ENCODE peak calls at places on chromosome 3, in eight cellular contexts. One of them, this sample, is unnamed.

GRCh38 chr3:71050133-71050520 is 533.4 kb downstream of the FOXP1 start:
- DNase-seq in fibroblast of villous mesenchyme: peak
- DNase-seq in psoas muscle: no peak
- DNase-seq in putamen: no peak
- DNase-seq in heart left ventricle: no peak
- DNase-seq in H4: no peak
- DNase-seq in HFF-Myc: no peak
- DNase-seq in activated gamma-delta T cell treated with Interleukin-2 at 50 U/mL for 16 hours: no peak
- DNase-seq in this sample: no peak

GRCh38 chr3:84692261-84692660 is 266.5 kb upstream of the CADM2 start:
- DNase-seq in HFF-Myc: no peak
- DNase-seq in H4: no peak
- DNase-seq in psoas muscle: no peak
- DNase-seq in fibroblast of villous mesenchyme: no peak
- DNase-seq in heart left ventricle: no peak
- DNase-seq in activated gamma-delta T cell treated with Interleukin-2 at 50 U/mL for 16 hours: no peak
- DNase-seq in putamen: no peak
- DNase-seq in this sample: no peak

GRCh38 chr3:32850226-32850625 is 32.4 kb downstream of the TRIM71 start:
- DNase-seq in fibroblast of villous mesenchyme: no peak
- DNase-seq in H4: no peak
- DNase-seq in psoas muscle: no peak
- DNase-seq in HFF-Myc: no peak
- DNase-seq in activated gamma-delta T cell treated with Interleukin-2 at 50 U/mL for 16 hours: no peak
- DNase-seq in putamen: no peak
- DNase-seq in heart left ventricle: no peak
- DNase-seq in this sample: no peak

GRCh38 chr3:197407053-197407452 is 108.6 kb upstream of the DLG1 start:
- DNase-seq in psoas muscle: no peak
- DNase-seq in HFF-Myc: no peak
- DNase-seq in H4: no peak
- DNase-seq in fibroblast of villous mesenchyme: no peak
- DNase-seq in heart left ventricle: no peak
- DNase-seq in putamen: no peak
- DNase-seq in activated gamma-delta T cell treated with Interleukin-2 at 50 U/mL for 16 hours: no peak
- DNase-seq in this sample: no peak

GRCh38 chr3:33061782-33062181 is 35.2 kb downstream of the GLB1 start:
- DNase-seq in activated gamma-delta T cell treated with Interleukin-2 at 50 U/mL for 16 hours: peak
- DNase-seq in fibroblast of villous mesenchyme: peak
- DNase-seq in psoas muscle: no peak
- DNase-seq in putamen: no peak
- DNase-seq in H4: no peak
- DNase-seq in HFF-Myc: peak
- DNase-seq in heart left ventricle: no peak
- DNase-seq in this sample: no peak

GRCh38 chr3:13673207-13673606 is 124.3 kb downstream of the FBLN2 start:
- DNase-seq in psoas muscle: peak
- DNase-seq in putamen: no peak
- DNase-seq in activated gamma-delta T cell treated with Interleukin-2 at 50 U/mL for 16 hours: no peak
- DNase-seq in HFF-Myc: no peak
- DNase-seq in heart left ventricle: no peak
- DNase-seq in H4: no peak
- DNase-seq in fibroblast of villous mesenchyme: no peak
- DNase-seq in this sample: no peak

GRCh38 chr3:46029953-46030543 is 2.8 kb upstream of the XCR1 start:
- DNase-seq in putamen: no peak
- DNase-seq in H4: no peak
- DNase-seq in activated gamma-delta T cell treated with Interleukin-2 at 50 U/mL for 16 hours: no peak
- DNase-seq in psoas muscle: no peak
- DNase-seq in HFF-Myc: no peak
- DNase-seq in heart left ventricle: no peak
- DNase-seq in fibroblast of villous mesenchyme: no peak
- DNase-seq in this sample: no peak

GRCh38 chr3:111848246-111848645 is 10.8 kb upstream of the PHLDB2 start:
- DNase-seq in H4: no peak
- DNase-seq in psoas muscle: no peak
- DNase-seq in fibroblast of villous mesenchyme: peak
- DNase-seq in putamen: no peak
- DNase-seq in activated gamma-delta T cell treated with Interleukin-2 at 50 U/mL for 16 hours: no peak
- DNase-seq in heart left ventricle: no peak
- DNase-seq in HFF-Myc: no peak
- DNase-seq in this sample: no peak

This sample was measured in upper lobe of left lung.